ENCODE peak calls at places on chromosomes 13 and 19, in five cellular contexts. H is GM12865, Z is OCI-LY7, F is Calu3, D is neural crest cell. L is an unnamed sample.

GRCh38 chr19:56953411-56953810 is 112.9 kb upstream of the PEG3 start:
- DNase-seq in D (no peak), H (no peak), F (no peak), Z (no peak), L (no peak)

GRCh38 chr19:50368649-50369570 is 3.5 kb upstream of the NAPSA start:
- DNase-seq in F (peak), H (peak), Z (peak), D (peak), L (peak)

GRCh38 chr19:32404939-32405430 is 585 bp upstream of the DPY19L3 start:
- DNase-seq in Z (peak), F (peak), D (peak), H (no peak), L (no peak)

GRCh38 chr19:17156947-17157302 is 58.2 kb upstream of the USE1 start:
- DNase-seq in Z (no peak), F (no peak), D (no peak), H (no peak), L (no peak)

GRCh38 chr13:74288361-74288911 is 154.2 kb upstream of the KLF12 start:
- DNase-seq in Z (peak), F (peak), H (peak), D (peak), L (no peak)

GRCh38 chr19:49361438-49362047 is 673 bp downstream of the TEAD2 start:
- DNase-seq in F (peak), Z (peak), H (no peak), D (peak), L (no peak)

GRCh38 chr13:72985610-72986009 is 73.2 kb upstream of the KLF5 start:
- DNase-seq in D (no peak), Z (no peak), F (no peak), H (no peak), L (no peak)

GRCh38 chr13:72983085-72983768 is 75.6 kb upstream of the KLF5 start:
- DNase-seq in F (peak), D (no peak), H (no peak), Z (no peak), L (no peak)

GRCh38 chr13:20231839-20232555 is at the start of gene GJB6:
- DNase-seq in D (no peak), Z (no peak), H (no peak), F (peak), L (peak)

GRCh38 chr13:38685974-38686571 is 804 bp upstream of the FREM2 start:
- DNase-seq in Z (no peak), D (no peak), F (peak), H (peak), L (peak)

GRCh38 chr13:95813139-95813538 is 136.2 kb downstream of the DNAJC3 start:
- DNase-seq in D (no peak), H (no peak), Z (no peak), F (no peak), L (no peak)

GRCh38 chr13:28805193-28805819 is 14.8 kb upstream of the MTUS2 start:
- DNase-seq in H (peak), Z (peak), F (peak), D (peak), L (no peak)

DNA sequence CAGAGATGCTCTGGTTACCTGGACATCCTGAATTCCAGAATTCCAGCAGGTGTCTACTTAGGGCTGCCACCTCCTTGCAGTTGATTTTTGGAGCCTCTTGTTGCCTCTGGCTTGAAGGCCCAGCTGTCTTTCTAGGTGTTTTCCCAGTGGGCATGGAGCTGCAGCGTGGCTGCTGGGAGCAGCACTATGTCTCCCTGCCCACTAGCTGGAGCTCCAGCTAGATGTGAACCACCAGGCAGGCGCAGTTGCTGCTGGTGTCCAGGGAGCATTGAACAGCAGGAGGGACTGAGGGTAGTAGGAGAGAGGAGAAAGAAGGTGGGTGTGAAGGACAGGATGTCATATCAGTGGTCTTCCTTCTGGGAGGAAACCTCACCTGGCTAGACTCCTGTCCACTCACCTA is 9.9 kb upstream of the SELENOW start:
- DNase-seq in H (no peak), F (no peak), Z (no peak), D (no peak), L (no peak)
- TF ChIP-seq CTCF in H (no peak), F (no peak), Z (no peak), D (no peak), L (no peak)

GRCh38 chr13:33119022-33119735 is 103.0 kb downstream of the KL start:
- DNase-seq in F (no peak), Z (no peak), D (no peak), H (no peak), L (no peak)
- TF ChIP-seq CTCF in F (no peak), Z (no peak), D (no peak), H (no peak), L (no peak)

DNA sequence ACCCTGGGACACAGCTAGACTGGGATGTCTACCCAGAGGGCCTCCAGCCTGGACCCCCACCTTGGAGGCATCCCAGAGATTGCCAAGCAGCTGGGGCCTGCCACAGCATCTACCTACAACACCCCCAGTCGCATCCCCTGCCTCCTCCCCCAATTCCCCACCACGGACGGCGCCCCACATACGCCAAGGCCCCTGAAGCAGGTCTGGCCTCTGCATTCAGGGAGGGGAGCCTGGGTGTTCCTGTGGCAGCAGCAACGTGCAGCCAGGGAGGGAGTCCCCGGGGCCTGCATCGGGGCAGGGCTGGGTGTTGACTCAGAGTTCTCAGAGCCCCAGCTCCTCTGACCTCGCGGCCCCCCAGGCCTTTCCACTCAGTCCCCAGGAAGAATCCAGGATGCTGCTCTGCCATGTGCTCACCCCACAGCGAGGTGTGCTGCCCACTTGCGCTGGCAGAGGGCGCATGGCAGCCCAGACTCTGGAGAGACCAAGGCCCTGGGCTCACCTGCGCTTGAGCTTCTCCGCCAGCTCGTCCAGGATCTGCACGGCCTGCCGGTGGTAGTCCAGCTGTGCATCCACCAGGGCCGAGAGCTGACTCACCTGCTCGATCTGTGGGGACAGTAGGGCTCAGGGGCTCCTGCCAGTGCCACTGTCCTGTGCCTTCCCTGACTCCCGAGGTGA is 19.6 kb downstream of the MPND start:
- DNase-seq in H (no peak), D (no peak), Z (peak), F (peak), L (peak)
- TF ChIP-seq CTCF in H (no peak), D (peak), Z (peak), F (peak), L (no peak)

GRCh38 chr19:27843861-27844260 is 1369.1 kb downstream of the UQCRFS1 start:
- DNase-seq in Z (no peak), H (no peak), D (no peak), F (no peak), L (no peak)
- TF ChIP-seq CTCF in Z (no peak), H (no peak), D (no peak), F (no peak), L (no peak)

GRCh38 chr13:33069365-33069764 is 53.1 kb downstream of the KL start:
- DNase-seq in F (no peak), H (peak), D (no peak), Z (peak), L (no peak)
- TF ChIP-seq CTCF in F (no peak), H (peak), D (peak), Z (peak), L (no peak)

GRCh38 chr13:99617474-99618255 is 116.4 kb downstream of the TM9SF2 start:
- DNase-seq in F (peak), Z (peak), H (peak), D (peak), L (no peak)
- TF ChIP-seq CTCF in F (no peak), Z (peak), H (peak), D (peak), L (peak)

L was measured in GM13976.